ENCODE peak calls at places on chromosomes 16 and 17, in eight cellular contexts. D is colonic mucosa; P is lung; E is mucosa of descending colon; F is mesenchymal stem cell; O is ovary; Q is pancreas; A is CD8-positive, alpha-beta T cell. K is an unnamed sample.

GRCh38 chr16:88922114-88922825 is 54.7 kb downstream of the CBFA2T3 start:
- DNase-seq in D (peak; percentile 86), P (peak; percentile 70), E (peak; percentile 82), F (no peak), O (no peak), Q (peak; percentile 76), A (no peak), K (no peak)

GRCh38 chr17:50364715-50365114 is 8.3 kb downstream of the MRPL27 start:
- DNase-seq in D (no peak), P (no peak), E (no peak), F (peak; percentile 58), O (no peak), Q (no peak), A (no peak), K (no peak)

GRCh38 chr16:58409316-58409973 is 17.2 kb downstream of the GINS3 start:
- DNase-seq in D (no peak), P (no peak), E (no peak), F (no peak), O (no peak), Q (no peak), A (no peak), K (no peak)

GRCh38 chr17:1181769-1182137 is 2.0 kb upstream of the ABR start:
- DNase-seq in D (no peak), P (no peak), E (no peak), F (peak; percentile 87), O (no peak), Q (no peak), A (no peak), K (no peak)

GRCh38 chr16:28820016-28820415 is 2.8 kb upstream of the ATXN2L start:
- DNase-seq in D (peak; percentile 83), P (no peak), E (peak; percentile 68), F (no peak), O (no peak), Q (no peak), A (no peak), K (no peak)

GRCh38 chr17:45270828-45271418 is 9.0 kb upstream of the SPATA32 start:
- DNase-seq in D (no peak), P (no peak), E (peak; percentile 38), F (no peak), O (no peak), Q (no peak), A (peak; percentile 58), K (no peak)

GRCh38 chr17:8222380-8222629 is 11.9 kb upstream of the AURKB start:
- DNase-seq in D (no peak), P (no peak), E (no peak), F (no peak), O (no peak), Q (no peak), A (no peak), K (no peak)

GRCh38 chr16:88303890-88304819 is 78.6 kb upstream of the ZNF469 start:
- DNase-seq in D (no peak), P (peak; percentile 41), E (no peak), F (peak; percentile 96), O (peak; percentile 33), Q (no peak), A (no peak), K (no peak)

GRCh38 chr16:67260426-67261063 is 11.8 kb downstream of the SLC9A5 start:
- DNase-seq in D (peak; percentile 41), P (no peak), E (peak; percentile 54), F (peak; percentile 70), O (no peak), Q (no peak), A (no peak), K (no peak)

GRCh38 chr17:7767425-7768021 is 50.0 kb downstream of the DNAH2 start:
- DNase-seq in D (no peak), P (peak; percentile 41), E (no peak), F (peak; percentile 43), O (no peak), Q (peak; percentile 68), A (no peak), K (no peak)

GRCh38 chr17:59161477-59161876 is 5.9 kb downstream of the PRR11 start:
- DNase-seq in D (no peak), P (no peak), E (no peak), F (no peak), O (no peak), Q (no peak), A (no peak), K (no peak)

GRCh38 chr16:84483882-84484565 is 20.4 kb downstream of the MEAK7 start:
- DNase-seq in D (peak; percentile 8), P (no peak), E (no peak), F (no peak), O (peak; percentile 6), Q (no peak), A (no peak), K (no peak)

GRCh38 chr17:20226814-20227482 is 217.8 kb downstream of the SPECC1 start:
- DNase-seq in D (peak; percentile 78), P (peak; percentile 70), E (peak; percentile 87), F (peak; percentile 77), O (peak; percentile 89), Q (peak; percentile 71), A (peak; percentile 77), K (peak; percentile 22)

GRCh38 chr17:60720763-60721531 is 43.3 kb downstream of the BCAS3 start:
- DNase-seq in D (peak; percentile 50), P (no peak), E (peak; percentile 70), F (peak; percentile 72), O (no peak), Q (peak; percentile 36), A (no peak), K (peak; percentile 13)

GRCh38 chr17:63675231-63675606 is 24.7 kb downstream of the LIMD2 start:
- DNase-seq in D (no peak), P (no peak), E (peak; percentile 32), F (peak; percentile 33), O (no peak), Q (no peak), A (no peak), K (no peak)

DNA sequence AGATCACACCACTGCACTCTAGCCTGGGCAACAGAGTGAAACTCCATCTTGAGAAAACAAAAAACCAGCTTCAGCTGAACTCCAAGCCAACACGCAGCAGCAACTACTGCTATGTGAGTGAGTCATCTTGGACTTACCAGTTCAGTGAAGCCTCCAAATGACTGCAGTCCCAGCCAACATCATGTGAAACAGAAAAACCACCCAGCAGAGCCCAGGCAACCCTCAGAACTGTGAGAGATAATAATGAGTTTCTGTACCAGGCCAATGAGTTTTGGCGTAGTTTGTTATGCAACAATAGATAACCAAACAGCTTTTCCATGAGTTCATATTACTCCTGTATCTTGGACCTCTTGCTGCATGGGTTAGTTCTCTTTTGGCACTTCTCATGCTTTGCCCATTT is 23.3 kb downstream of the PHF12 start:
- DNase-seq in D (no peak), P (no peak), E (no peak), F (peak; percentile 52), O (no peak), Q (no peak), A (peak; percentile 32), K (peak; percentile 29)
- H3K36me3 ChIP-seq in D (peaks cover 5% of the 10 kb centered on the region), P (peaks cover 6% of the 10 kb centered on the region), E (no peaks in the 10 kb centered on the region), F (peaks cover 34% of the 10 kb centered on the region), O (no peaks in the 10 kb centered on the region), Q (peaks cover 23% of the 10 kb centered on the region), A (peaks cover 13% of the 10 kb centered on the region), K (peaks cover 11% of the 10 kb centered on the region)

DNA sequence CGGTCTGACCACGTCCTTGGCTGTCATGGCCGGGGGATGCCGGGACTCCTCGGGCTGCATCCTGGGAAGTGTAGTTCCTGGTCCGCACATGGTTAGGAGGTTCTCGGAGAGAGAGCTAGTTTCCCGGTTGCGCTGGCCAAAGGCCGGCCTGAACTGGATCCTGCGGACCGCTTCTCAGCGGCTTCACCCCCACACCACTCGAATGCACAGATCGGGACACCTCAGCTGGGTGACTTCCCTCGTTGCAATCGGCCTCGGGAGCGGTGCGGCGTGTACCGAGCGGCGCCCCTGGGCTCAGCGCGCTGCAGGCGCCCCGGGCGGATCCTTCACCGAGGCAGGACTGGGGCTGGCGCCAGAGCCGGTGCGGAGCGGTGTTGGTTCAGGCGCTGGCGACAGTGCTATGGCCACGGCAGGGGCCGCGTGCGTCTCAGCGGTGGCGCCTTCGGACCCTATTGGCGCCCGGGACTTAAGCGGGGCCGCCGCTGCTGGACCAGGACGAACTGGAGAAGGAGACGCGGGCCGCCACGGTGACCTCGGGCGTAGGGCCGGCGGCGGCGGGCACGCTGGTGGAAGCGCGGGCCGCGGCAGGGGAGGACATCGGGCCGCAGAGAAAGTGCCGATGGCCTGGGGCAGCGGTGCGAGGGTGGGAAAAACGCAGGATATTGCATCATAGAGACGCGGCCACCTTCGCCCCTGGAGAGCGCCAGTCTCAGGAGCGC is 11.5 kb downstream of the ZNF629 start:
- DNase-seq in D (peak; percentile 91), P (peak; percentile 88), E (peak; percentile 88), F (peak; percentile 83), O (peak; percentile 79), Q (peak; percentile 82), A (peak; percentile 55), K (peak; percentile 73)
- H3K36me3 ChIP-seq in D (peaks cover 7% of the 10 kb centered on the region), P (no peaks in the 10 kb centered on the region), E (peaks cover 4% of the 10 kb centered on the region), F (peaks cover 78% of the 10 kb centered on the region), O (no peaks in the 10 kb centered on the region), Q (peaks cover 19% of the 10 kb centered on the region), A (peaks cover 24% of the 10 kb centered on the region), K (peaks cover 20% of the 10 kb centered on the region)

GRCh38 chr16:1752853-1753252 is 18.5 kb downstream of the NME3 start:
- DNase-seq in D (no peak), P (no peak), E (no peak), F (no peak), O (no peak), Q (no peak), A (no peak), K (no peak)
- H3K36me3 ChIP-seq in D (no peaks in the 10 kb centered on the region), P (peaks cover 4% of the 10 kb centered on the region), E (peaks cover 3% of the 10 kb centered on the region), F (peaks cover 70% of the 10 kb centered on the region), O (no peaks in the 10 kb centered on the region), Q (peaks cover 33% of the 10 kb centered on the region), A (peaks cover 15% of the 10 kb centered on the region), K (peaks cover 28% of the 10 kb centered on the region)

GRCh38 chr16:2088759-2089358 is 41.1 kb downstream of the TSC2 start:
- DNase-seq in D (no peak), P (no peak), E (no peak), F (no peak), O (no peak), Q (no peak), A (no peak), K (no peak)
- H3K36me3 ChIP-seq in D (peaks cover 12% of the 10 kb centered on the region), P (peaks cover 11% of the 10 kb centered on the region), E (peaks cover 5% of the 10 kb centered on the region), F (peaks cover 98% of the 10 kb centered on the region), O (no peaks in the 10 kb centered on the region), Q (peaks cover 24% of the 10 kb centered on the region), A (peaks cover 12% of the 10 kb centered on the region), K (peaks cover 25% of the 10 kb centered on the region)

GRCh38 chr16:69131167-69131748 is 1.1 kb downstream of the CHTF8 start:
- DNase-seq in D (peak; percentile 28), P (no peak), E (peak; percentile 15), F (peak; percentile 38), O (no peak), Q (no peak), A (peak; percentile 26), K (no peak)

GRCh38 chr16:69131749-69132423 is 502 bp downstream of the CHTF8 start:
- DNase-seq in D (peak; percentile 80), P (peak; percentile 80), E (peak; percentile 75), F (peak; percentile 89), O (peak; percentile 83), Q (peak; percentile 70), A (peak; percentile 71), K (peak; percentile 75)

GRCh38 chr16:69126221-69126620 is 6.2 kb downstream of the CHTF8 start:
- DNase-seq in D (no peak), P (no peak), E (no peak), F (no peak), O (no peak), Q (no peak), A (no peak), K (no peak)

GRCh38 chr16:69130461-69130860 is 1.9 kb downstream of the CHTF8 start:
- DNase-seq in D (no peak), P (no peak), E (no peak), F (no peak), O (no peak), Q (no peak), A (no peak), K (no peak)

GRCh38 chr16:69127966-69128510 is 4.3 kb downstream of the CHTF8 start:
- DNase-seq in D (no peak), P (no peak), E (no peak), F (no peak), O (no peak), Q (no peak), A (no peak), K (no peak)
- H3K36me3 ChIP-seq in D (no peaks in the 10 kb centered on the region), P (peaks cover 4% of the 10 kb centered on the region), E (no peaks in the 10 kb centered on the region), F (peaks cover 5% of the 10 kb centered on the region), O (no peaks in the 10 kb centered on the region), Q (no peaks in the 10 kb centered on the region), A (peaks cover 4% of the 10 kb centered on the region), K (peaks cover 3% of the 10 kb centered on the region)

K was measured in GM06990.